ENCODE peak calls at places on chromosome 14, in nine cellular contexts. One of them, this sample, is unnamed.

GRCh38 chr14:74980398-74980745 is 22.3 kb upstream of the EIF2B2 start:
- DNase-seq in mesothelial cell of epicardium: no peak
- DNase-seq in activated T-helper 1 cell treated with anti-CD3 and anti-CD28 coated beads, Interleukin-12 subunit alpha, Interleukin-12 subunit beta, Interleukin-2, Interleukin-4 antibody, amounts not matched to agents 30 ng/mL and 10 ng/mL and 1 ng/mL, durations not matched to agents 14 hours and 24 hours and 36 hours: no peak
- DNase-seq in memory B cell: no peak
- DNase-seq in COR-L47: peak
- DNase-seq in anterior cingulate cortex: no peak
- DNase-seq in A172: no peak
- DNase-seq in neural crest cell: no peak
- DNase-seq in AG10803: no peak
- DNase-seq in this sample: no peak

GRCh38 chr14:100240725-100241032 is 1.7 kb downstream of the YY1 start:
- DNase-seq in mesothelial cell of epicardium: no peak
- DNase-seq in activated T-helper 1 cell treated with anti-CD3 and anti-CD28 coated beads, Interleukin-12 subunit alpha, Interleukin-12 subunit beta, Interleukin-2, Interleukin-4 antibody, amounts not matched to agents 30 ng/mL and 10 ng/mL and 1 ng/mL, durations not matched to agents 14 hours and 24 hours and 36 hours: no peak
- DNase-seq in memory B cell: no peak
- DNase-seq in COR-L47: no peak
- DNase-seq in anterior cingulate cortex: no peak
- DNase-seq in A172: no peak
- DNase-seq in neural crest cell: no peak
- DNase-seq in AG10803: no peak
- DNase-seq in this sample: no peak

GRCh38 chr14:65403231-65403630 is 9.3 kb upstream of the FUT8 start:
- DNase-seq in mesothelial cell of epicardium: no peak
- DNase-seq in activated T-helper 1 cell treated with anti-CD3 and anti-CD28 coated beads, Interleukin-12 subunit alpha, Interleukin-12 subunit beta, Interleukin-2, Interleukin-4 antibody, amounts not matched to agents 30 ng/mL and 10 ng/mL and 1 ng/mL, durations not matched to agents 14 hours and 24 hours and 36 hours: no peak
- DNase-seq in memory B cell: no peak
- DNase-seq in COR-L47: no peak
- DNase-seq in anterior cingulate cortex: no peak
- DNase-seq in A172: no peak
- DNase-seq in neural crest cell: no peak
- DNase-seq in AG10803: peak
- DNase-seq in this sample: no peak

GRCh38 chr14:101058571-101058970 is 155.0 kb upstream of the RTL1 start:
- DNase-seq in mesothelial cell of epicardium: no peak
- DNase-seq in activated T-helper 1 cell treated with anti-CD3 and anti-CD28 coated beads, Interleukin-12 subunit alpha, Interleukin-12 subunit beta, Interleukin-2, Interleukin-4 antibody, amounts not matched to agents 30 ng/mL and 10 ng/mL and 1 ng/mL, durations not matched to agents 14 hours and 24 hours and 36 hours: no peak
- DNase-seq in memory B cell: no peak
- DNase-seq in COR-L47: no peak
- DNase-seq in anterior cingulate cortex: no peak
- DNase-seq in A172: peak
- DNase-seq in neural crest cell: no peak
- DNase-seq in AG10803: peak
- DNase-seq in this sample: no peak

GRCh38 chr14:99554757-99555531 is 49.1 kb downstream of the CCDC85C start:
- DNase-seq in mesothelial cell of epicardium: no peak
- DNase-seq in activated T-helper 1 cell treated with anti-CD3 and anti-CD28 coated beads, Interleukin-12 subunit alpha, Interleukin-12 subunit beta, Interleukin-2, Interleukin-4 antibody, amounts not matched to agents 30 ng/mL and 10 ng/mL and 1 ng/mL, durations not matched to agents 14 hours and 24 hours and 36 hours: no peak
- DNase-seq in memory B cell: no peak
- DNase-seq in COR-L47: no peak
- DNase-seq in anterior cingulate cortex: no peak
- DNase-seq in A172: no peak
- DNase-seq in neural crest cell: no peak
- DNase-seq in AG10803: no peak
- DNase-seq in this sample: no peak

GRCh38 chr14:94180655-94181271 is 6.6 kb downstream of the PPP4R4 start:
- DNase-seq in mesothelial cell of epicardium: no peak
- DNase-seq in activated T-helper 1 cell treated with anti-CD3 and anti-CD28 coated beads, Interleukin-12 subunit alpha, Interleukin-12 subunit beta, Interleukin-2, Interleukin-4 antibody, amounts not matched to agents 30 ng/mL and 10 ng/mL and 1 ng/mL, durations not matched to agents 14 hours and 24 hours and 36 hours: no peak
- DNase-seq in memory B cell: peak
- DNase-seq in COR-L47: peak
- DNase-seq in anterior cingulate cortex: no peak
- DNase-seq in A172: peak
- DNase-seq in neural crest cell: no peak
- DNase-seq in AG10803: peak
- DNase-seq in this sample: peak

GRCh38 chr14:99860219-99860618 is 67.0 kb downstream of the EML1 start:
- DNase-seq in mesothelial cell of epicardium: no peak
- DNase-seq in activated T-helper 1 cell treated with anti-CD3 and anti-CD28 coated beads, Interleukin-12 subunit alpha, Interleukin-12 subunit beta, Interleukin-2, Interleukin-4 antibody, amounts not matched to agents 30 ng/mL and 10 ng/mL and 1 ng/mL, durations not matched to agents 14 hours and 24 hours and 36 hours: no peak
- DNase-seq in memory B cell: no peak
- DNase-seq in COR-L47: no peak
- DNase-seq in anterior cingulate cortex: no peak
- DNase-seq in A172: no peak
- DNase-seq in neural crest cell: no peak
- DNase-seq in AG10803: no peak
- DNase-seq in this sample: no peak

GRCh38 chr14:22594156-22594716 is 3.9 kb upstream of the ABHD4 start:
- DNase-seq in mesothelial cell of epicardium: no peak
- DNase-seq in activated T-helper 1 cell treated with anti-CD3 and anti-CD28 coated beads, Interleukin-12 subunit alpha, Interleukin-12 subunit beta, Interleukin-2, Interleukin-4 antibody, amounts not matched to agents 30 ng/mL and 10 ng/mL and 1 ng/mL, durations not matched to agents 14 hours and 24 hours and 36 hours: no peak
- DNase-seq in memory B cell: no peak
- DNase-seq in COR-L47: no peak
- DNase-seq in anterior cingulate cortex: no peak
- DNase-seq in A172: no peak
- DNase-seq in neural crest cell: no peak
- DNase-seq in AG10803: no peak
- DNase-seq in this sample: peak

GRCh38 chr14:105843444-105844046 is 317.2 kb downstream of the TMEM121 start:
- DNase-seq in mesothelial cell of epicardium: no peak
- DNase-seq in activated T-helper 1 cell treated with anti-CD3 and anti-CD28 coated beads, Interleukin-12 subunit alpha, Interleukin-12 subunit beta, Interleukin-2, Interleukin-4 antibody, amounts not matched to agents 30 ng/mL and 10 ng/mL and 1 ng/mL, durations not matched to agents 14 hours and 24 hours and 36 hours: no peak
- DNase-seq in memory B cell: no peak
- DNase-seq in COR-L47: no peak
- DNase-seq in anterior cingulate cortex: no peak
- DNase-seq in A172: no peak
- DNase-seq in neural crest cell: no peak
- DNase-seq in AG10803: no peak
- DNase-seq in this sample: no peak

GRCh38 chr14:23299558-23299957 is 3.1 kb downstream of the PPP1R3E start:
- DNase-seq in mesothelial cell of epicardium: no peak
- DNase-seq in activated T-helper 1 cell treated with anti-CD3 and anti-CD28 coated beads, Interleukin-12 subunit alpha, Interleukin-12 subunit beta, Interleukin-2, Interleukin-4 antibody, amounts not matched to agents 30 ng/mL and 10 ng/mL and 1 ng/mL, durations not matched to agents 14 hours and 24 hours and 36 hours: no peak
- DNase-seq in memory B cell: no peak
- DNase-seq in COR-L47: peak
- DNase-seq in anterior cingulate cortex: no peak
- DNase-seq in A172: peak
- DNase-seq in neural crest cell: no peak
- DNase-seq in AG10803: peak
- DNase-seq in this sample: no peak

GRCh38 chr14:106837870-106838269 is 1311.5 kb downstream of the TMEM121 start:
- DNase-seq in mesothelial cell of epicardium: no peak
- DNase-seq in activated T-helper 1 cell treated with anti-CD3 and anti-CD28 coated beads, Interleukin-12 subunit alpha, Interleukin-12 subunit beta, Interleukin-2, Interleukin-4 antibody, amounts not matched to agents 30 ng/mL and 10 ng/mL and 1 ng/mL, durations not matched to agents 14 hours and 24 hours and 36 hours: no peak
- DNase-seq in memory B cell: no peak
- DNase-seq in COR-L47: no peak
- DNase-seq in anterior cingulate cortex: no peak
- DNase-seq in A172: no peak
- DNase-seq in neural crest cell: no peak
- DNase-seq in AG10803: no peak
- DNase-seq in this sample: no peak

GRCh38 chr14:104428333-104428851 is 151.2 kb upstream of the C14orf180 start:
- DNase-seq in mesothelial cell of epicardium: no peak
- DNase-seq in activated T-helper 1 cell treated with anti-CD3 and anti-CD28 coated beads, Interleukin-12 subunit alpha, Interleukin-12 subunit beta, Interleukin-2, Interleukin-4 antibody, amounts not matched to agents 30 ng/mL and 10 ng/mL and 1 ng/mL, durations not matched to agents 14 hours and 24 hours and 36 hours: no peak
- DNase-seq in memory B cell: no peak
- DNase-seq in COR-L47: no peak
- DNase-seq in anterior cingulate cortex: no peak
- DNase-seq in A172: no peak
- DNase-seq in neural crest cell: no peak
- DNase-seq in AG10803: no peak
- DNase-seq in this sample: no peak